ENCODE peak calls at places on chromosomes 11 and 22, in seven cellular contexts. K is mucosa of descending colon; S is cardiac fibroblast; O is kidney; T is activated T-cell treated with anti-CD3 and anti-CD28 coated beads for 1 hour; I is renal cortical epithelial cell; X is activated naive CD4-positive, alpha-beta T cell. E is an unnamed sample.

GRCh38 chr22:50184004-50184461 is 1.7 kb upstream of the TRABD start:
- DNase-seq in K (peak; percentile 78), S (peak; percentile 81), O (peak; percentile 93), T (no peak), I (peak; percentile 18), X (no peak), E (no peak)

GRCh38 chr22:47367993-47368945 is 605.8 kb downstream of the TBC1D22A start:
- DNase-seq in K (no peak), S (no peak), O (no peak), T (no peak), I (no peak), X (no peak), E (no peak)

GRCh38 chr22:20402960-20403778 is 9.2 kb downstream of the ZNF74 start:
- DNase-seq in K (no peak), S (no peak), O (no peak), T (no peak), I (no peak), X (no peak), E (no peak)

GRCh38 chr11:130781906-130782305 is 134.4 kb downstream of the SNX19 start:
- DNase-seq in K (no peak), S (peak; percentile 40), O (no peak), T (no peak), I (peak; percentile 59), X (no peak), E (no peak)

GRCh38 chr11:35038211-35038930 is 100.6 kb upstream of the CD44 start:
- DNase-seq in K (no peak), S (no peak), O (no peak), T (no peak), I (no peak), X (no peak), E (no peak)

GRCh38 chr11:46649180-46649738 is 31.9 kb downstream of the ATG13 start:
- DNase-seq in K (no peak), S (peak; percentile 97), O (no peak), T (no peak), I (peak; percentile 34), X (no peak), E (peak; percentile 51)

GRCh38 chr11:128692750-128693578 is 908 bp upstream of the FLI1 start:
- DNase-seq in K (peak; percentile 70), S (peak; percentile 73), O (peak; percentile 85), T (peak; percentile 28), I (no peak), X (no peak), E (no peak)

GRCh38 chr11:35082322-35083180 is 56.4 kb upstream of the CD44 start:
- DNase-seq in K (peak; percentile 86), S (peak; percentile 75), O (peak; percentile 82), T (peak; percentile 70), I (peak; percentile 78), X (peak; percentile 57), E (peak; percentile 55)